ENCODE peak calls at places on chromosomes 6 and 20, in nine cellular contexts. One of them, this sample, is unnamed.

GRCh38 chr20:63750807-63751470 is 11.4 kb downstream of the SLC2A4RG start:
- DNase-seq in CD4-positive, alpha-beta T cell: peak
- DNase-seq in SW480: peak
- DNase-seq in EL: no peak
- DNase-seq in CD8-positive, alpha-beta T cell: peak
- DNase-seq in T-helper 1 cell: peak
- DNase-seq in activated naive CD4-positive, alpha-beta T cell treated with anti-CD3 and anti-CD28 coated beads, Interleukin-2, amount 10 ng/mL, durations not matched to agents 7 days and 5 days: peak
- DNase-seq in progenitor cell of endocrine pancreas: no peak
- DNase-seq in thyroid gland: no peak
- DNase-seq in this sample: no peak

GRCh38 chr20:46255440-46256104 is 52.7 kb downstream of the CDH22 start:
- DNase-seq in progenitor cell of endocrine pancreas: no peak
- DNase-seq in activated naive CD4-positive, alpha-beta T cell treated with anti-CD3 and anti-CD28 coated beads, Interleukin-2, amount 10 ng/mL, durations not matched to agents 7 days and 5 days: no peak
- DNase-seq in SW480: peak
- DNase-seq in CD4-positive, alpha-beta T cell: peak
- DNase-seq in T-helper 1 cell: peak
- DNase-seq in EL: peak
- DNase-seq in CD8-positive, alpha-beta T cell: peak
- DNase-seq in thyroid gland: peak
- DNase-seq in this sample: no peak

GRCh38 chr6:50925981-50926380 is 107.3 kb downstream of the TFAP2B start:
- DNase-seq in progenitor cell of endocrine pancreas: no peak
- DNase-seq in CD4-positive, alpha-beta T cell: no peak
- DNase-seq in SW480: no peak
- DNase-seq in thyroid gland: no peak
- DNase-seq in T-helper 1 cell: no peak
- DNase-seq in EL: no peak
- DNase-seq in activated naive CD4-positive, alpha-beta T cell treated with anti-CD3 and anti-CD28 coated beads, Interleukin-2, amount 10 ng/mL, durations not matched to agents 7 days and 5 days: no peak
- DNase-seq in CD8-positive, alpha-beta T cell: no peak
- DNase-seq in this sample: no peak

GRCh38 chr6:49787176-49787575 is at the start of gene PGK2:
- DNase-seq in progenitor cell of endocrine pancreas: no peak
- DNase-seq in thyroid gland: no peak
- DNase-seq in CD4-positive, alpha-beta T cell: no peak
- DNase-seq in EL: peak
- DNase-seq in T-helper 1 cell: no peak
- DNase-seq in CD8-positive, alpha-beta T cell: no peak
- DNase-seq in SW480: peak
- DNase-seq in activated naive CD4-positive, alpha-beta T cell treated with anti-CD3 and anti-CD28 coated beads, Interleukin-2, amount 10 ng/mL, durations not matched to agents 7 days and 5 days: no peak
- DNase-seq in this sample: no peak

GRCh38 chr6:45599053-45599452 is 221.3 kb upstream of the SUPT3H start:
- DNase-seq in progenitor cell of endocrine pancreas: no peak
- DNase-seq in thyroid gland: no peak
- DNase-seq in EL: no peak
- DNase-seq in activated naive CD4-positive, alpha-beta T cell treated with anti-CD3 and anti-CD28 coated beads, Interleukin-2, amount 10 ng/mL, durations not matched to agents 7 days and 5 days: no peak
- DNase-seq in CD4-positive, alpha-beta T cell: no peak
- DNase-seq in CD8-positive, alpha-beta T cell: no peak
- DNase-seq in SW480: no peak
- DNase-seq in T-helper 1 cell: no peak
- DNase-seq in this sample: no peak

GRCh38 chr6:50851269-50851847 is 32.7 kb downstream of the TFAP2B start:
- DNase-seq in thyroid gland: no peak
- DNase-seq in EL: no peak
- DNase-seq in CD8-positive, alpha-beta T cell: no peak
- DNase-seq in CD4-positive, alpha-beta T cell: no peak
- DNase-seq in T-helper 1 cell: no peak
- DNase-seq in activated naive CD4-positive, alpha-beta T cell treated with anti-CD3 and anti-CD28 coated beads, Interleukin-2, amount 10 ng/mL, durations not matched to agents 7 days and 5 days: no peak
- DNase-seq in SW480: no peak
- DNase-seq in progenitor cell of endocrine pancreas: no peak
- DNase-seq in this sample: no peak

GRCh38 chr20:9613871-9614270 is 99.5 kb downstream of the LAMP5 start:
- DNase-seq in SW480: no peak
- DNase-seq in EL: no peak
- DNase-seq in progenitor cell of endocrine pancreas: no peak
- DNase-seq in activated naive CD4-positive, alpha-beta T cell treated with anti-CD3 and anti-CD28 coated beads, Interleukin-2, amount 10 ng/mL, durations not matched to agents 7 days and 5 days: no peak
- DNase-seq in CD8-positive, alpha-beta T cell: no peak
- DNase-seq in CD4-positive, alpha-beta T cell: no peak
- DNase-seq in T-helper 1 cell: no peak
- DNase-seq in thyroid gland: no peak
- DNase-seq in this sample: no peak

GRCh38 chr6:27188206-27188884 is 59.2 kb upstream of the PRSS16 start:
- DNase-seq in CD4-positive, alpha-beta T cell: no peak
- DNase-seq in thyroid gland: peak
- DNase-seq in T-helper 1 cell: peak
- DNase-seq in CD8-positive, alpha-beta T cell: peak
- DNase-seq in SW480: peak
- DNase-seq in progenitor cell of endocrine pancreas: peak
- DNase-seq in EL: peak
- DNase-seq in activated naive CD4-positive, alpha-beta T cell treated with anti-CD3 and anti-CD28 coated beads, Interleukin-2, amount 10 ng/mL, durations not matched to agents 7 days and 5 days: peak
- DNase-seq in this sample: peak

GRCh38 chr6:84906514-84906913 is 142.1 kb upstream of the TBX18 start:
- DNase-seq in EL: no peak
- DNase-seq in T-helper 1 cell: no peak
- DNase-seq in SW480: no peak
- DNase-seq in activated naive CD4-positive, alpha-beta T cell treated with anti-CD3 and anti-CD28 coated beads, Interleukin-2, amount 10 ng/mL, durations not matched to agents 7 days and 5 days: no peak
- DNase-seq in progenitor cell of endocrine pancreas: no peak
- DNase-seq in thyroid gland: no peak
- DNase-seq in CD8-positive, alpha-beta T cell: no peak
- DNase-seq in CD4-positive, alpha-beta T cell: no peak
- DNase-seq in this sample: no peak

GRCh38 chr20:46011631-46012482 is 3.1 kb downstream of the MMP9 start:
- DNase-seq in T-helper 1 cell: no peak
- DNase-seq in thyroid gland: no peak
- DNase-seq in progenitor cell of endocrine pancreas: no peak
- DNase-seq in EL: peak
- DNase-seq in SW480: peak
- DNase-seq in activated naive CD4-positive, alpha-beta T cell treated with anti-CD3 and anti-CD28 coated beads, Interleukin-2, amount 10 ng/mL, durations not matched to agents 7 days and 5 days: peak
- DNase-seq in CD8-positive, alpha-beta T cell: peak
- DNase-seq in CD4-positive, alpha-beta T cell: no peak
- DNase-seq in this sample: peak

GRCh38 chr6:117028256-117028655 is 151.2 kb downstream of the RFX6 start:
- DNase-seq in SW480: no peak
- DNase-seq in CD4-positive, alpha-beta T cell: no peak
- DNase-seq in CD8-positive, alpha-beta T cell: no peak
- DNase-seq in EL: no peak
- DNase-seq in progenitor cell of endocrine pancreas: no peak
- DNase-seq in activated naive CD4-positive, alpha-beta T cell treated with anti-CD3 and anti-CD28 coated beads, Interleukin-2, amount 10 ng/mL, durations not matched to agents 7 days and 5 days: no peak
- DNase-seq in thyroid gland: no peak
- DNase-seq in T-helper 1 cell: no peak
- DNase-seq in this sample: no peak

GRCh38 chr20:52859156-52859887 is 112.8 kb upstream of the TSHZ2 start:
- DNase-seq in CD8-positive, alpha-beta T cell: no peak
- DNase-seq in SW480: no peak
- DNase-seq in activated naive CD4-positive, alpha-beta T cell treated with anti-CD3 and anti-CD28 coated beads, Interleukin-2, amount 10 ng/mL, durations not matched to agents 7 days and 5 days: no peak
- DNase-seq in progenitor cell of endocrine pancreas: no peak
- DNase-seq in thyroid gland: peak
- DNase-seq in EL: no peak
- DNase-seq in CD4-positive, alpha-beta T cell: no peak
- DNase-seq in T-helper 1 cell: no peak
- DNase-seq in this sample: no peak

GRCh38 chr20:63961664-63962425 is 5.6 kb upstream of the UCKL1 start:
- DNase-seq in progenitor cell of endocrine pancreas: no peak
- DNase-seq in thyroid gland: no peak
- DNase-seq in activated naive CD4-positive, alpha-beta T cell treated with anti-CD3 and anti-CD28 coated beads, Interleukin-2, amount 10 ng/mL, durations not matched to agents 7 days and 5 days: no peak
- DNase-seq in CD8-positive, alpha-beta T cell: no peak
- DNase-seq in T-helper 1 cell: no peak
- DNase-seq in CD4-positive, alpha-beta T cell: no peak
- DNase-seq in SW480: no peak
- DNase-seq in EL: no peak
- DNase-seq in this sample: no peak

GRCh38 chr6:163926642-163927041 is 512.1 kb downstream of the QKI start:
- DNase-seq in CD8-positive, alpha-beta T cell: no peak
- DNase-seq in T-helper 1 cell: no peak
- DNase-seq in CD4-positive, alpha-beta T cell: no peak
- DNase-seq in thyroid gland: no peak
- DNase-seq in activated naive CD4-positive, alpha-beta T cell treated with anti-CD3 and anti-CD28 coated beads, Interleukin-2, amount 10 ng/mL, durations not matched to agents 7 days and 5 days: no peak
- DNase-seq in EL: no peak
- DNase-seq in progenitor cell of endocrine pancreas: no peak
- DNase-seq in SW480: no peak
- DNase-seq in this sample: no peak

GRCh38 chr20:33531047-33531877 is 41.4 kb downstream of the CBFA2T2 start:
- DNase-seq in SW480: no peak
- DNase-seq in EL: peak
- DNase-seq in CD4-positive, alpha-beta T cell: no peak
- DNase-seq in T-helper 1 cell: no peak
- DNase-seq in activated naive CD4-positive, alpha-beta T cell treated with anti-CD3 and anti-CD28 coated beads, Interleukin-2, amount 10 ng/mL, durations not matched to agents 7 days and 5 days: no peak
- DNase-seq in progenitor cell of endocrine pancreas: no peak
- DNase-seq in thyroid gland: no peak
- DNase-seq in CD8-positive, alpha-beta T cell: no peak
- DNase-seq in this sample: no peak

GRCh38 chr20:10667077-10667401 is 6.8 kb downstream of the JAG1 start:
- DNase-seq in thyroid gland: peak
- DNase-seq in CD8-positive, alpha-beta T cell: no peak
- DNase-seq in progenitor cell of endocrine pancreas: no peak
- DNase-seq in EL: no peak
- DNase-seq in T-helper 1 cell: no peak
- DNase-seq in CD4-positive, alpha-beta T cell: no peak
- DNase-seq in activated naive CD4-positive, alpha-beta T cell treated with anti-CD3 and anti-CD28 coated beads, Interleukin-2, amount 10 ng/mL, durations not matched to agents 7 days and 5 days: no peak
- DNase-seq in SW480: no peak
- DNase-seq in this sample: no peak

GRCh38 chr6:137161975-137162374 is 11.5 kb downstream of the IL22RA2 start:
- DNase-seq in activated naive CD4-positive, alpha-beta T cell treated with anti-CD3 and anti-CD28 coated beads, Interleukin-2, amount 10 ng/mL, durations not matched to agents 7 days and 5 days: no peak
- DNase-seq in progenitor cell of endocrine pancreas: no peak
- DNase-seq in thyroid gland: no peak
- DNase-seq in SW480: no peak
- DNase-seq in CD4-positive, alpha-beta T cell: no peak
- DNase-seq in CD8-positive, alpha-beta T cell: no peak
- DNase-seq in EL: no peak
- DNase-seq in T-helper 1 cell: no peak
- DNase-seq in this sample: no peak

GRCh38 chr20:46139243-46139889 is 21.3 kb downstream of the CD40 start:
- DNase-seq in SW480: no peak
- DNase-seq in T-helper 1 cell: no peak
- DNase-seq in activated naive CD4-positive, alpha-beta T cell treated with anti-CD3 and anti-CD28 coated beads, Interleukin-2, amount 10 ng/mL, durations not matched to agents 7 days and 5 days: no peak
- DNase-seq in progenitor cell of endocrine pancreas: no peak
- DNase-seq in CD4-positive, alpha-beta T cell: no peak
- DNase-seq in thyroid gland: peak
- DNase-seq in EL: no peak
- DNase-seq in CD8-positive, alpha-beta T cell: no peak
- DNase-seq in this sample: no peak

GRCh38 chr6:22667855-22668254 is 98.5 kb downstream of the HDGFL1 start:
- DNase-seq in thyroid gland: no peak
- DNase-seq in SW480: no peak
- DNase-seq in CD4-positive, alpha-beta T cell: no peak
- DNase-seq in T-helper 1 cell: no peak
- DNase-seq in activated naive CD4-positive, alpha-beta T cell treated with anti-CD3 and anti-CD28 coated beads, Interleukin-2, amount 10 ng/mL, durations not matched to agents 7 days and 5 days: no peak
- DNase-seq in progenitor cell of endocrine pancreas: no peak
- DNase-seq in CD8-positive, alpha-beta T cell: no peak
- DNase-seq in EL: no peak
- DNase-seq in this sample: no peak

GRCh38 chr6:13146429-13146828 is 181.9 kb downstream of the TBC1D7 start:
- DNase-seq in SW480: no peak
- DNase-seq in T-helper 1 cell: no peak
- DNase-seq in thyroid gland: no peak
- DNase-seq in EL: no peak
- DNase-seq in CD4-positive, alpha-beta T cell: no peak
- DNase-seq in CD8-positive, alpha-beta T cell: no peak
- DNase-seq in progenitor cell of endocrine pancreas: no peak
- DNase-seq in activated naive CD4-positive, alpha-beta T cell treated with anti-CD3 and anti-CD28 coated beads, Interleukin-2, amount 10 ng/mL, durations not matched to agents 7 days and 5 days: no peak
- DNase-seq in this sample: no peak

GRCh38 chr6:151060096-151060741 is 179.5 kb upstream of the AKAP12 start:
- DNase-seq in thyroid gland: no peak
- DNase-seq in activated naive CD4-positive, alpha-beta T cell treated with anti-CD3 and anti-CD28 coated beads, Interleukin-2, amount 10 ng/mL, durations not matched to agents 7 days and 5 days: no peak
- DNase-seq in CD4-positive, alpha-beta T cell: no peak
- DNase-seq in SW480: peak
- DNase-seq in progenitor cell of endocrine pancreas: no peak
- DNase-seq in EL: peak
- DNase-seq in T-helper 1 cell: no peak
- DNase-seq in CD8-positive, alpha-beta T cell: no peak
- DNase-seq in this sample: no peak

GRCh38 chr6:88855521-88856152 is 107.8 kb downstream of the RNGTT start:
- DNase-seq in CD4-positive, alpha-beta T cell: no peak
- DNase-seq in CD8-positive, alpha-beta T cell: no peak
- DNase-seq in T-helper 1 cell: no peak
- DNase-seq in EL: no peak
- DNase-seq in activated naive CD4-positive, alpha-beta T cell treated with anti-CD3 and anti-CD28 coated beads, Interleukin-2, amount 10 ng/mL, durations not matched to agents 7 days and 5 days: no peak
- DNase-seq in thyroid gland: no peak
- DNase-seq in progenitor cell of endocrine pancreas: no peak
- DNase-seq in SW480: no peak
- DNase-seq in this sample: no peak

GRCh38 chr6:2984738-2985381 is 13.5 kb upstream of the SERPINB6 start:
- DNase-seq in SW480: no peak
- DNase-seq in T-helper 1 cell: no peak
- DNase-seq in activated naive CD4-positive, alpha-beta T cell treated with anti-CD3 and anti-CD28 coated beads, Interleukin-2, amount 10 ng/mL, durations not matched to agents 7 days and 5 days: no peak
- DNase-seq in thyroid gland: no peak
- DNase-seq in EL: no peak
- DNase-seq in CD4-positive, alpha-beta T cell: no peak
- DNase-seq in CD8-positive, alpha-beta T cell: no peak
- DNase-seq in progenitor cell of endocrine pancreas: no peak
- DNase-seq in this sample: no peak

GRCh38 chr6:83479389-83479788 is 32.9 kb upstream of the PRSS35 start:
- DNase-seq in thyroid gland: no peak
- DNase-seq in SW480: no peak
- DNase-seq in activated naive CD4-positive, alpha-beta T cell treated with anti-CD3 and anti-CD28 coated beads, Interleukin-2, amount 10 ng/mL, durations not matched to agents 7 days and 5 days: no peak
- DNase-seq in CD8-positive, alpha-beta T cell: no peak
- DNase-seq in EL: no peak
- DNase-seq in progenitor cell of endocrine pancreas: no peak
- DNase-seq in CD4-positive, alpha-beta T cell: no peak
- DNase-seq in T-helper 1 cell: no peak
- DNase-seq in this sample: no peak

GRCh38 chr6:109482913-109483743 is at the start of gene ZBTB24:
- DNase-seq in CD4-positive, alpha-beta T cell: peak
- DNase-seq in SW480: peak
- DNase-seq in T-helper 1 cell: peak
- DNase-seq in thyroid gland: peak
- DNase-seq in activated naive CD4-positive, alpha-beta T cell treated with anti-CD3 and anti-CD28 coated beads, Interleukin-2, amount 10 ng/mL, durations not matched to agents 7 days and 5 days: peak
- DNase-seq in CD8-positive, alpha-beta T cell: peak
- DNase-seq in progenitor cell of endocrine pancreas: peak
- DNase-seq in EL: peak
- DNase-seq in this sample: peak

GRCh38 chr6:158524311-158524710 is 35.6 kb upstream of the TMEM181 start:
- DNase-seq in CD8-positive, alpha-beta T cell: no peak
- DNase-seq in progenitor cell of endocrine pancreas: no peak
- DNase-seq in EL: no peak
- DNase-seq in T-helper 1 cell: no peak
- DNase-seq in activated naive CD4-positive, alpha-beta T cell treated with anti-CD3 and anti-CD28 coated beads, Interleukin-2, amount 10 ng/mL, durations not matched to agents 7 days and 5 days: no peak
- DNase-seq in CD4-positive, alpha-beta T cell: no peak
- DNase-seq in SW480: no peak
- DNase-seq in thyroid gland: no peak
- DNase-seq in this sample: no peak

GRCh38 chr6:8030920-8031319 is 33.3 kb downstream of the BLOC1S5 start:
- DNase-seq in CD8-positive, alpha-beta T cell: no peak
- DNase-seq in T-helper 1 cell: no peak
- DNase-seq in EL: no peak
- DNase-seq in thyroid gland: no peak
- DNase-seq in activated naive CD4-positive, alpha-beta T cell treated with anti-CD3 and anti-CD28 coated beads, Interleukin-2, amount 10 ng/mL, durations not matched to agents 7 days and 5 days: no peak
- DNase-seq in CD4-positive, alpha-beta T cell: no peak
- DNase-seq in SW480: no peak
- DNase-seq in progenitor cell of endocrine pancreas: no peak
- DNase-seq in this sample: no peak

GRCh38 chr6:44080561-44081521 is 46.4 kb downstream of the MRPL14 start:
- DNase-seq in CD4-positive, alpha-beta T cell: no peak
- DNase-seq in SW480: no peak
- DNase-seq in thyroid gland: no peak
- DNase-seq in progenitor cell of endocrine pancreas: no peak
- DNase-seq in activated naive CD4-positive, alpha-beta T cell treated with anti-CD3 and anti-CD28 coated beads, Interleukin-2, amount 10 ng/mL, durations not matched to agents 7 days and 5 days: no peak
- DNase-seq in EL: no peak
- DNase-seq in CD8-positive, alpha-beta T cell: no peak
- DNase-seq in T-helper 1 cell: no peak
- DNase-seq in this sample: no peak

GRCh38 chr6:41298785-41299498 is 12.5 kb upstream of the TREM1 start:
- DNase-seq in T-helper 1 cell: no peak
- DNase-seq in CD8-positive, alpha-beta T cell: no peak
- DNase-seq in progenitor cell of endocrine pancreas: no peak
- DNase-seq in thyroid gland: no peak
- DNase-seq in CD4-positive, alpha-beta T cell: no peak
- DNase-seq in activated naive CD4-positive, alpha-beta T cell treated with anti-CD3 and anti-CD28 coated beads, Interleukin-2, amount 10 ng/mL, durations not matched to agents 7 days and 5 days: no peak
- DNase-seq in SW480: no peak
- DNase-seq in EL: no peak
- DNase-seq in this sample: no peak

GRCh38 chr6:31727034-31727716 is 1.9 kb downstream of the DDAH2 start:
- DNase-seq in CD4-positive, alpha-beta T cell: no peak
- DNase-seq in SW480: no peak
- DNase-seq in T-helper 1 cell: no peak
- DNase-seq in progenitor cell of endocrine pancreas: no peak
- DNase-seq in thyroid gland: no peak
- DNase-seq in CD8-positive, alpha-beta T cell: peak
- DNase-seq in activated naive CD4-positive, alpha-beta T cell treated with anti-CD3 and anti-CD28 coated beads, Interleukin-2, amount 10 ng/mL, durations not matched to agents 7 days and 5 days: peak
- DNase-seq in EL: no peak
- DNase-seq in this sample: no peak

GRCh38 chr20:32144898-32145662 is 35.6 kb downstream of the TM9SF4 start:
- DNase-seq in EL: no peak
- DNase-seq in progenitor cell of endocrine pancreas: no peak
- DNase-seq in thyroid gland: no peak
- DNase-seq in T-helper 1 cell: no peak
- DNase-seq in activated naive CD4-positive, alpha-beta T cell treated with anti-CD3 and anti-CD28 coated beads, Interleukin-2, amount 10 ng/mL, durations not matched to agents 7 days and 5 days: no peak
- DNase-seq in SW480: no peak
- DNase-seq in CD4-positive, alpha-beta T cell: no peak
- DNase-seq in CD8-positive, alpha-beta T cell: no peak
- DNase-seq in this sample: no peak

This sample was measured in GM06990.